ENCODE peak calls at places on chromosomes 7 and 10, in ten cellular contexts. Y is ascending aorta, C is A673, V is neuronal stem cell, E is heart left ventricle, I is suprapubic skin, U is psoas muscle, R is testis, J is left ventricle myocardium inferior, K is H1. D is an unnamed sample. For H3K4me1, the result is how much of the 10 kb centered on the place peaks cover.

GRCh38 chr7:55574062-55574717 is 1.9 kb upstream of the VOPP1 start:
- DNase-seq in Y (no peak), C (no peak), V (no peak), E (no peak), I (no peak), U (no peak), R (no peak), J (no peak), K (no peak), D (no peak)

GRCh38 chr7:143381427-143382125 is 431 bp downstream of the ZYX start:
- DNase-seq in Y (peak), C (peak), V (no peak), E (peak), I (no peak), U (peak), R (peak), J (peak), K (no peak), D (peak)

GRCh38 chr7:159094030-159094740 is 50.5 kb downstream of the VIPR2 start:
- DNase-seq in Y (peak), C (peak), V (no peak), E (no peak), I (peak), U (no peak), R (no peak), J (no peak), K (no peak), D (no peak)

GRCh38 chr10:60206735-60207134 is 182.9 kb downstream of the ANK3 start:
- DNase-seq in Y (peak), C (no peak), V (no peak), E (no peak), I (no peak), U (no peak), R (no peak), J (no peak), K (no peak), D (no peak)

GRCh38 chr7:38382627-38383026 is 109.2 kb upstream of the TARP start:
- DNase-seq in Y (no peak), C (no peak), V (no peak), E (no peak), I (no peak), U (no peak), R (peak), J (no peak), K (no peak), D (no peak)

GRCh38 chr10:70494536-70494935 is 16.0 kb downstream of the PALD1 start:
- DNase-seq in Y (no peak), C (no peak), V (no peak), E (no peak), I (no peak), U (no peak), R (no peak), J (no peak), K (no peak), D (no peak)

GRCh38 chr7:138417840-138418239 is 42.2 kb upstream of the TRIM24 start:
- DNase-seq in Y (no peak), C (no peak), V (no peak), E (no peak), I (no peak), U (no peak), R (no peak), J (no peak), K (no peak), D (no peak)

GRCh38 chr10:13019280-13019679 is 17.8 kb upstream of the CCDC3 start:
- DNase-seq in Y (no peak), C (no peak), V (no peak), E (no peak), I (no peak), U (no peak), R (no peak), J (no peak), K (no peak), D (no peak)

GRCh38 chr7:157618823-157619606 is 282.2 kb downstream of the DNAJB6 start:
- DNase-seq in Y (peak), C (no peak), V (no peak), E (peak), I (peak), U (no peak), R (no peak), J (no peak), K (no peak), D (no peak)

GRCh38 chr10:50385610-50386009 is 134.3 kb upstream of the ASAH2 start:
- DNase-seq in Y (no peak), C (peak), V (no peak), E (no peak), I (no peak), U (peak), R (peak), J (peak), K (no peak), D (no peak)

GRCh38 chr7:17212188-17212587 is 86.3 kb upstream of the AHR start:
- DNase-seq in Y (no peak), C (no peak), V (no peak), E (no peak), I (no peak), U (no peak), R (no peak), J (no peak), K (no peak), D (no peak)

DNA sequence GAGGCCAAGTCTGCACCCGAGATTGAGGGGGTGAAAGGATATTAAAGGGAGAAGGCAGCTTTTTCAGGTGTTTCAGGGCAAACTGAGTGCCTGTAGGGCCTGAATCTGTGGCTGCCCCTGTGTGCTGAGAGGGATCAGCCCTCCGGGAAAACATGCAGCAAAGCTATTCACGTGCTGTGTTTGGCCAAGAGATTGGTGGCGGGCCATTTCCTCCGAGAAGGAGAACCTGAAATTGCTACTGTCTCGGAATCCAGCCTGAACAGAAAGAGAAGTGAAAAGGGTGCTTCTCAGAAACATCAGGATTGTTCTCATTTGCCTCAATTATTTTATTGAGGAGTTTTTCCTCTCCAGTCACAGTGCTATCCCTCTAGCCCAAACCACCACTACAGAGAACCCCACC is 16.0 kb downstream of the GIMAP5 start:
- DNase-seq in Y (no peak), C (no peak), V (no peak), E (no peak), I (no peak), U (no peak), R (no peak), J (no peak), K (no peak), D (no peak)
- H3K4me3 ChIP-seq in Y (no peak), C (no peak), V (no peak), E (no peak), I (no peak), U (no peak), R (no peak), J (no peak), K (no peak), D (no peak)

DNA sequence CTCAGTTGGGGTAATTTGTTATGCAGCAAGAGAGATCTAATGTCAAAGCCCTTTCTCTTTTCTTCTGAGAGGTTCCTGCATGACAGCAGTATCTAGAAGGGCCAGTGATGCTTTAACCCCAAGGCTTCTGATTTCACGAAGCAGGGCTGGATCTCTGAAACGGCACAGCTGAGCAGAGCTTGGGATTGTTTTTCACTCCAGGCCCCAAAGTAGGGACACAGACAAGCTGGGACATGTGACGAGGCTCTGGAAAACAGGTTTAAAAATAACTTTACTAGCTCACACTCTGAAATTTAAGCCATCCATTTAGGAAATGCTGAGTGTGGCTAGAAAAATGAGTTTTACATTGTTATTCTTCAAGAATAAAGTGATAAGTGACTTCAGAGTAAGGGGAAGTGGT is 107.6 kb downstream of the GALNT17 start:
- DNase-seq in Y (no peak), C (no peak), V (no peak), E (no peak), I (no peak), U (no peak), R (peak), J (no peak), K (no peak), D (no peak)
- H3K4me1 ChIP-seq in Y (under half), C (under half), V (under half), E (under half), I (under half), U (under half), R (under half), J (half or more), K (under half), D (under half)

GRCh38 chr7:50718876-50719275 is 63.8 kb downstream of the GRB10 start:
- DNase-seq in Y (no peak), C (no peak), V (no peak), E (no peak), I (no peak), U (no peak), R (no peak), J (no peak), K (no peak), D (no peak)
- H3K27ac ChIP-seq in Y (no peak), C (no peak), V (no peak), E (no peak), I (no peak), U (no peak), R (no peak), J (no peak), K (no peak), D (no peak)

GRCh38 chr7:130909881-130910672 is 176.1 kb upstream of the KLF14 start:
- DNase-seq in Y (peak), C (no peak), V (no peak), E (no peak), I (no peak), U (no peak), R (no peak), J (no peak), K (no peak), D (peak)
- H3K4me3 ChIP-seq in Y (no peak), C (peak), V (no peak), E (no peak), I (no peak), U (peak), R (no peak), J (no peak), K (no peak), D (peak)

GRCh38 chr7:30465342-30466170 is 13.0 kb downstream of the NOD1 start:
- DNase-seq in Y (peak), C (no peak), V (no peak), E (no peak), I (no peak), U (no peak), R (no peak), J (no peak), K (no peak), D (no peak)
- H3K4me1 ChIP-seq in Y (under half), C (under half), V (under half), E (under half), I (half or more), U (under half), R (under half), J (half or more), K (under half), D (under half)

D was measured in SJSA1.